ENCODE peak calls at places on chromosomes 5 and 9, in ten cellular contexts. One of them, this sample, is unnamed.
A peak's percentile ranks its signal among the peaks of the same experiment; 100 is the strongest.

GRCh38 chr5:179281688-179282087 is 63.6 kb downstream of the ADAMTS2 start:
- DNase-seq in AG09309: no peak
- DNase-seq in MV-4-11: no peak
- DNase-seq in NCI-H510A: no peak
- DNase-seq in gastrocnemius medialis: no peak
- DNase-seq in epithelial cell of proximal tubule: no peak
- DNase-seq in stimulated activated CD4-positive, alpha-beta T cell treated with anti-CD3 and anti-CD28 coated beads, Interleukin-15, amount 100 ng/mL, for 24 hours: no peak
- DNase-seq in cardiac muscle cell: no peak
- DNase-seq in T-helper 2 cell: no peak
- DNase-seq in caudate nucleus: no peak
- DNase-seq in this sample: no peak

GRCh38 chr5:7392401-7393024 is 3.4 kb upstream of the ADCY2 start:
- DNase-seq in AG09309: peak; percentile 10
- DNase-seq in MV-4-11: no peak
- DNase-seq in NCI-H510A: no peak
- DNase-seq in gastrocnemius medialis: peak; percentile 29
- DNase-seq in epithelial cell of proximal tubule: no peak
- DNase-seq in stimulated activated CD4-positive, alpha-beta T cell treated with anti-CD3 and anti-CD28 coated beads, Interleukin-15, amount 100 ng/mL, for 24 hours: no peak
- DNase-seq in cardiac muscle cell: peak; percentile 4
- DNase-seq in T-helper 2 cell: no peak
- DNase-seq in caudate nucleus: peak; percentile 24
- DNase-seq in this sample: no peak

GRCh38 chr5:155897761-155898160 is 429.2 kb upstream of the SGCD start:
- DNase-seq in AG09309: peak; percentile 67
- DNase-seq in MV-4-11: no peak
- DNase-seq in NCI-H510A: no peak
- DNase-seq in gastrocnemius medialis: no peak
- DNase-seq in epithelial cell of proximal tubule: no peak
- DNase-seq in stimulated activated CD4-positive, alpha-beta T cell treated with anti-CD3 and anti-CD28 coated beads, Interleukin-15, amount 100 ng/mL, for 24 hours: no peak
- DNase-seq in cardiac muscle cell: no peak
- DNase-seq in T-helper 2 cell: no peak
- DNase-seq in caudate nucleus: no peak
- DNase-seq in this sample: no peak

GRCh38 chr9:126113176-126113575 is 213.5 kb upstream of the MVB12B start:
- DNase-seq in AG09309: no peak
- DNase-seq in MV-4-11: no peak
- DNase-seq in NCI-H510A: no peak
- DNase-seq in gastrocnemius medialis: no peak
- DNase-seq in epithelial cell of proximal tubule: no peak
- DNase-seq in stimulated activated CD4-positive, alpha-beta T cell treated with anti-CD3 and anti-CD28 coated beads, Interleukin-15, amount 100 ng/mL, for 24 hours: no peak
- DNase-seq in cardiac muscle cell: no peak
- DNase-seq in T-helper 2 cell: no peak
- DNase-seq in caudate nucleus: no peak
- DNase-seq in this sample: no peak

GRCh38 chr5:55969956-55970355 is 24.8 kb downstream of the IL6ST start:
- DNase-seq in AG09309: no peak
- DNase-seq in MV-4-11: no peak
- DNase-seq in NCI-H510A: no peak
- DNase-seq in gastrocnemius medialis: no peak
- DNase-seq in epithelial cell of proximal tubule: no peak
- DNase-seq in stimulated activated CD4-positive, alpha-beta T cell treated with anti-CD3 and anti-CD28 coated beads, Interleukin-15, amount 100 ng/mL, for 24 hours: no peak
- DNase-seq in cardiac muscle cell: peak; percentile 35
- DNase-seq in T-helper 2 cell: no peak
- DNase-seq in caudate nucleus: no peak
- DNase-seq in this sample: no peak

GRCh38 chr9:15606667-15607472 is 54.0 kb downstream of the CCDC171 start:
- DNase-seq in AG09309: no peak
- DNase-seq in MV-4-11: peak; percentile 53
- DNase-seq in NCI-H510A: no peak
- DNase-seq in gastrocnemius medialis: no peak
- DNase-seq in epithelial cell of proximal tubule: no peak
- DNase-seq in stimulated activated CD4-positive, alpha-beta T cell treated with anti-CD3 and anti-CD28 coated beads, Interleukin-15, amount 100 ng/mL, for 24 hours: no peak
- DNase-seq in cardiac muscle cell: peak; percentile 54
- DNase-seq in T-helper 2 cell: peak; percentile 28
- DNase-seq in caudate nucleus: no peak
- DNase-seq in this sample: no peak

GRCh38 chr9:76215066-76215465 is 179.2 kb downstream of the RFK start:
- DNase-seq in AG09309: peak; percentile 55
- DNase-seq in MV-4-11: no peak
- DNase-seq in NCI-H510A: no peak
- DNase-seq in gastrocnemius medialis: no peak
- DNase-seq in epithelial cell of proximal tubule: peak; percentile 3
- DNase-seq in stimulated activated CD4-positive, alpha-beta T cell treated with anti-CD3 and anti-CD28 coated beads, Interleukin-15, amount 100 ng/mL, for 24 hours: no peak
- DNase-seq in cardiac muscle cell: peak; percentile 52
- DNase-seq in T-helper 2 cell: no peak
- DNase-seq in caudate nucleus: no peak
- DNase-seq in this sample: no peak

GRCh38 chr9:83280259-83280658 is 217.3 kb upstream of the RASEF start:
- DNase-seq in AG09309: peak; percentile 3
- DNase-seq in MV-4-11: no peak
- DNase-seq in NCI-H510A: no peak
- DNase-seq in gastrocnemius medialis: peak; percentile 59
- DNase-seq in epithelial cell of proximal tubule: no peak
- DNase-seq in stimulated activated CD4-positive, alpha-beta T cell treated with anti-CD3 and anti-CD28 coated beads, Interleukin-15, amount 100 ng/mL, for 24 hours: no peak
- DNase-seq in cardiac muscle cell: no peak
- DNase-seq in T-helper 2 cell: no peak
- DNase-seq in caudate nucleus: no peak
- DNase-seq in this sample: no peak

GRCh38 chr9:127353882-127354281 is 43.1 kb upstream of the SLC2A8 start:
- DNase-seq in AG09309: no peak
- DNase-seq in MV-4-11: no peak
- DNase-seq in NCI-H510A: no peak
- DNase-seq in gastrocnemius medialis: no peak
- DNase-seq in epithelial cell of proximal tubule: no peak
- DNase-seq in stimulated activated CD4-positive, alpha-beta T cell treated with anti-CD3 and anti-CD28 coated beads, Interleukin-15, amount 100 ng/mL, for 24 hours: no peak
- DNase-seq in cardiac muscle cell: no peak
- DNase-seq in T-helper 2 cell: no peak
- DNase-seq in caudate nucleus: no peak
- DNase-seq in this sample: no peak

This sample was measured in kidney epithelial cell.